ENCODE peak calls at places on chromosomes 13 and 19, in six cellular contexts. One of them, this sample, is unnamed.

GRCh38 chr19:13068064-13068807 is 34.4 kb downstream of the LYL1 start:
- DNase-seq in endothelial cell of umbilical vein: no peak
- DNase-seq in GM23338: no peak
- DNase-seq in GM12865: no peak
- DNase-seq in dorsolateral prefrontal cortex: no peak
- DNase-seq in A549: no peak
- DNase-seq in this sample: no peak

GRCh38 chr13:105255472-105255871 is 1280.0 kb downstream of the EFNB2 start:
- DNase-seq in GM12865: no peak
- DNase-seq in A549: no peak
- DNase-seq in endothelial cell of umbilical vein: no peak
- DNase-seq in GM23338: no peak
- DNase-seq in dorsolateral prefrontal cortex: no peak
- DNase-seq in this sample: no peak

GRCh38 chr19:55460670-55461258 is 678 bp downstream of the ISOC2 start:
- DNase-seq in A549: peak
- DNase-seq in endothelial cell of umbilical vein: peak
- DNase-seq in GM23338: peak
- DNase-seq in dorsolateral prefrontal cortex: no peak
- DNase-seq in GM12865: peak
- DNase-seq in this sample: peak

GRCh38 chr19:15238639-15239155 is 6.4 kb upstream of the EPHX3 start:
- DNase-seq in GM12865: no peak
- DNase-seq in A549: no peak
- DNase-seq in GM23338: peak
- DNase-seq in endothelial cell of umbilical vein: no peak
- DNase-seq in dorsolateral prefrontal cortex: no peak
- DNase-seq in this sample: no peak

GRCh38 chr13:59043016-59043415 is 1120.7 kb downstream of the DIAPH3 start:
- DNase-seq in endothelial cell of umbilical vein: no peak
- DNase-seq in GM12865: no peak
- DNase-seq in GM23338: peak
- DNase-seq in A549: no peak
- DNase-seq in dorsolateral prefrontal cortex: no peak
- DNase-seq in this sample: no peak

GRCh38 chr13:30997697-30998547 is 65.5 kb downstream of the TEX26 start:
- DNase-seq in GM12865: no peak
- DNase-seq in endothelial cell of umbilical vein: no peak
- DNase-seq in A549: no peak
- DNase-seq in dorsolateral prefrontal cortex: peak
- DNase-seq in GM23338: no peak
- DNase-seq in this sample: peak

GRCh38 chr19:6773323-6773931 is 919 bp downstream of the VAV1 start:
- DNase-seq in A549: no peak
- DNase-seq in GM23338: peak
- DNase-seq in dorsolateral prefrontal cortex: no peak
- DNase-seq in GM12865: peak
- DNase-seq in endothelial cell of umbilical vein: no peak
- DNase-seq in this sample: no peak

GRCh38 chr19:2949939-2950285 is 5.1 kb upstream of the ZNF77 start:
- DNase-seq in A549: peak
- DNase-seq in dorsolateral prefrontal cortex: no peak
- DNase-seq in GM23338: peak
- DNase-seq in GM12865: peak
- DNase-seq in endothelial cell of umbilical vein: peak
- DNase-seq in this sample: peak

GRCh38 chr13:44576396-44577235 is 486 bp upstream of the TSC22D1 start:
- DNase-seq in A549: no peak
- DNase-seq in endothelial cell of umbilical vein: no peak
- DNase-seq in dorsolateral prefrontal cortex: peak
- DNase-seq in GM12865: peak
- DNase-seq in GM23338: no peak
- DNase-seq in this sample: peak

GRCh38 chr13:51624695-51625345 is 40.6 kb downstream of the WDFY2 start:
- DNase-seq in dorsolateral prefrontal cortex: no peak
- DNase-seq in A549: no peak
- DNase-seq in GM23338: no peak
- DNase-seq in endothelial cell of umbilical vein: no peak
- DNase-seq in GM12865: no peak
- DNase-seq in this sample: no peak

GRCh38 chr13:51629711-51630575 is 45.7 kb downstream of the WDFY2 start:
- DNase-seq in GM12865: no peak
- DNase-seq in GM23338: no peak
- DNase-seq in endothelial cell of umbilical vein: no peak
- DNase-seq in A549: no peak
- DNase-seq in dorsolateral prefrontal cortex: no peak
- DNase-seq in this sample: no peak

GRCh38 chr13:51626749-51627148 is 42.5 kb downstream of the WDFY2 start:
- DNase-seq in dorsolateral prefrontal cortex: no peak
- DNase-seq in GM12865: no peak
- DNase-seq in GM23338: no peak
- DNase-seq in endothelial cell of umbilical vein: no peak
- DNase-seq in A549: no peak
- DNase-seq in this sample: peak

GRCh38 chr13:51625555-51626345 is 41.5 kb downstream of the WDFY2 start:
- DNase-seq in endothelial cell of umbilical vein: peak
- DNase-seq in GM23338: no peak
- DNase-seq in GM12865: no peak
- DNase-seq in dorsolateral prefrontal cortex: peak
- DNase-seq in A549: no peak
- DNase-seq in this sample: peak

DNA sequence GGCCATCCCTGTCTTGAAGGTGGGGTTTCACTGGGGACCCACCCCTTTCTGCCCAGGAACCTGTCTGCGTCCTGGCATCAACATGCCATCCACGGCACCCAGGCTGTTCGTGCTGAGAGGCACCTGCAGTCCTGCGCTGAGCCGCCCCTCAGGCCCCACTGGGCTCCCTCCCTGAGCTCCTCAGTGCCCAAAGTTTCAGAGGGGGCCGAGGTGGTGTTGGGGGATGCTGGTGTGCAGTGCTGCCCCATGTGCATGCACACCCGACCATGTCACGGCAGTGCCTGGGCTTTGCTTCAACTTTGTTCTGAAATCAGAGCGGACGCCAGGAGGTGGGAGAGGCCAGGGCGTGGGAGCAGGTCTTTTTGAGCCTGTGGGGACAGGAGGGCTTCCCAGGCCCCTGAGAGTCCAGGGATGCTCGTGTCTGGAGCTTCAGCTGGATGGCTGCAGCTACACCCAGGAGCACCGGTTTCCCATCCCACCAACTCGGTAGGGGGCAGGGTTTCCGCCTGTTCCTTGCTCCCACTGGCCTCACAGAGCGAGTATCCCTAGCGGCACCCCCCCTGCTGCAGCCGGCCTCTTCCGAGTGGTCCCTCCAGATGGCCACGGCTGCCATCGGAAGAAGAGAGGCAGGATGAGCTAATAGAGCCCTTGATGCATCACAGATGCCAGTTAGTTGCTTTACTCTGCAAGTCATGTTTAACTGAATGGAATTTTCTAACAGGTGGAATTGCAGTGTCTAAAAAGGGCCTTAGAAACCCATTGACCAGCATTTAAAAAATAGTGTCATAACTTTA is 44.0 kb downstream of the WDFY2 start:
- DNase-seq in GM23338: no peak
- DNase-seq in A549: no peak
- DNase-seq in dorsolateral prefrontal cortex: no peak
- DNase-seq in GM12865: no peak
- DNase-seq in endothelial cell of umbilical vein: no peak
- DNase-seq in this sample: no peak
- TF ChIP-seq CTCF in GM23338: no peak
- TF ChIP-seq CTCF in A549: no peak
- TF ChIP-seq CTCF in dorsolateral prefrontal cortex: no peak
- TF ChIP-seq CTCF in GM12865: no peak
- TF ChIP-seq CTCF in endothelial cell of umbilical vein: no peak
- TF ChIP-seq CTCF in this sample: no peak

DNA sequence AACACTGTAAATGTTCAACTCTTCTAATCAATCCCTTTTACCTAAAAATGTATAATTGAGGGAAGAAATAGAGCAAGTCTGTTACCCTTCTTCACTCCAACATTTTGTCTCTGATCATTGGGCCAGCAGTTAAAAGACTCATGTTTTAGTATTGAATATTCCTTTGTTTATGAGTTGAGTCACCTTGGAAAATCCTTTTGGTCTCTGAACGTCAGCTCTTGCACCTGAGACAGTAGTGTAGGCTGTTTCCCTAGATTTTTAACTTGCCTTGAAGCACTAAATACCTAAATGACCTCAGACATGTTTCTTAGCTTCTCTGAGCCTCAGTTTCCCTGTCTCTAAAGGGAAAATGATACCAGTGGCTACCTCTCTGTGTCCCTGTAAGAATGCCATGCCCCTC is 184.2 kb downstream of the RFC3 start:
- DNase-seq in A549: no peak
- DNase-seq in endothelial cell of umbilical vein: no peak
- DNase-seq in dorsolateral prefrontal cortex: no peak
- DNase-seq in GM12865: no peak
- DNase-seq in GM23338: no peak
- DNase-seq in this sample: peak
- TF ChIP-seq CTCF in A549: no peak
- TF ChIP-seq CTCF in endothelial cell of umbilical vein: no peak
- TF ChIP-seq CTCF in dorsolateral prefrontal cortex: no peak
- TF ChIP-seq CTCF in GM12865: no peak
- TF ChIP-seq CTCF in GM23338: no peak
- TF ChIP-seq CTCF in this sample: no peak

DNA sequence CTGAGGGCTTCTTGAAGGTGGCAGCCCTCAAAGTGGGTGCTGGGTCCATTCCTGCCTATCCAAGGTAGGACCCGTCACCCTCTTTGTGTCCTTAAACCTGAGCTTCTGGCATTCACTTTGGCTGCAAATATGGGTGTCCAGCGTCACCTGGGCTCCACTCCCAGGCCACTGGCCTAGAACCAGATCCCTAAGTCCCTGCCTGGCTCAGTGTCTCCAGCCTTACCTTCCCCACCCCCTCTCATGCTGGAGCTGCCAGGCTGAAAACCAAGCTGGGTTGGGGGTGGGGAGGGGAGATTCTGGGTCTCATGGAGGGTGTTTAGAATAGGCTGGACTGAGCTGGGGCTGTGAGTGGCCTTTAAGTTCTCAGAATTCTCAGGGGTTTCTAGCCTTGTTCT is 12.4 kb downstream of the PDE4A start:
- DNase-seq in endothelial cell of umbilical vein: no peak
- DNase-seq in GM12865: no peak
- DNase-seq in dorsolateral prefrontal cortex: no peak
- DNase-seq in A549: no peak
- DNase-seq in GM23338: peak
- DNase-seq in this sample: no peak
- TF ChIP-seq CTCF in endothelial cell of umbilical vein: no peak
- TF ChIP-seq CTCF in GM12865: no peak
- TF ChIP-seq CTCF in dorsolateral prefrontal cortex: no peak
- TF ChIP-seq CTCF in A549: no peak
- TF ChIP-seq CTCF in GM23338: no peak
- TF ChIP-seq CTCF in this sample: no peak

GRCh38 chr19:45862271-45862563 is 730 bp downstream of the SYMPK start:
- DNase-seq in GM12865: no peak
- DNase-seq in dorsolateral prefrontal cortex: no peak
- DNase-seq in GM23338: no peak
- DNase-seq in endothelial cell of umbilical vein: no peak
- DNase-seq in A549: no peak
- DNase-seq in this sample: no peak
- TF ChIP-seq CTCF in GM12865: no peak
- TF ChIP-seq CTCF in dorsolateral prefrontal cortex: no peak
- TF ChIP-seq CTCF in GM23338: no peak
- TF ChIP-seq CTCF in endothelial cell of umbilical vein: no peak
- TF ChIP-seq CTCF in A549: no peak
- TF ChIP-seq CTCF in this sample: no peak

This sample was measured in epithelial cell of esophagus.